ENCODE peak calls at places on chromosomes 2 and 18, in four cellular contexts. One of them, this sample, is unnamed.

GRCh38 chr2:45177870-45178269 is 168.6 kb upstream of the SIX2 start:
- DNase-seq in foreskin keratinocyte: peak
- DNase-seq in sigmoid colon: no peak
- DNase-seq in adrenal gland: no peak
- DNase-seq in this sample: peak

GRCh38 chr2:120959426-120959825 is 223.8 kb downstream of the GLI2 start:
- DNase-seq in foreskin keratinocyte: peak
- DNase-seq in sigmoid colon: peak
- DNase-seq in adrenal gland: no peak
- DNase-seq in this sample: peak

GRCh38 chr2:67846341-67847070 is 216.3 kb downstream of the C1D start:
- DNase-seq in adrenal gland: peak
- DNase-seq in sigmoid colon: peak
- DNase-seq in foreskin keratinocyte: peak
- DNase-seq in this sample: peak

GRCh38 chr2:102999958-103000357 is 238.1 kb downstream of the TMEM182 start:
- DNase-seq in adrenal gland: no peak
- DNase-seq in foreskin keratinocyte: no peak
- DNase-seq in sigmoid colon: no peak
- DNase-seq in this sample: no peak

GRCh38 chr18:59952283-59953007 is 52.6 kb downstream of the PMAIP1 start:
- DNase-seq in sigmoid colon: no peak
- DNase-seq in adrenal gland: no peak
- DNase-seq in foreskin keratinocyte: no peak
- DNase-seq in this sample: no peak

GRCh38 chr2:175057078-175057685 is 52.0 kb upstream of the CHN1 start:
- DNase-seq in adrenal gland: no peak
- DNase-seq in foreskin keratinocyte: no peak
- DNase-seq in sigmoid colon: no peak
- DNase-seq in this sample: no peak

GRCh38 chr2:10161206-10161931 is 38.8 kb downstream of the RRM2 start:
- DNase-seq in sigmoid colon: no peak
- DNase-seq in foreskin keratinocyte: no peak
- DNase-seq in adrenal gland: no peak
- DNase-seq in this sample: no peak

GRCh38 chr18:26495267-26495666 is 53.1 kb downstream of the KCTD1 start:
- DNase-seq in foreskin keratinocyte: no peak
- DNase-seq in sigmoid colon: no peak
- DNase-seq in adrenal gland: no peak
- DNase-seq in this sample: no peak

GRCh38 chr2:26805241-26805676 is 19.4 kb downstream of the CENPA start:
- DNase-seq in adrenal gland: no peak
- DNase-seq in foreskin keratinocyte: peak
- DNase-seq in sigmoid colon: no peak
- DNase-seq in this sample: peak

GRCh38 chr2:26724004-26724750 is 31.7 kb downstream of the KCNK3 start:
- DNase-seq in adrenal gland: peak
- DNase-seq in sigmoid colon: peak
- DNase-seq in foreskin keratinocyte: no peak
- DNase-seq in this sample: peak

GRCh38 chr2:10439971-10440370 is 8.2 kb downstream of the ODC1 start:
- DNase-seq in foreskin keratinocyte: no peak
- DNase-seq in sigmoid colon: no peak
- DNase-seq in adrenal gland: no peak
- DNase-seq in this sample: no peak

GRCh38 chr2:101307950-101308431 is 510 bp downstream of the RNF149 start:
- DNase-seq in foreskin keratinocyte: no peak
- DNase-seq in sigmoid colon: peak
- DNase-seq in adrenal gland: peak
- DNase-seq in this sample: peak

GRCh38 chr2:109279243-109279860 is 150.3 kb downstream of the SH3RF3 start:
- DNase-seq in foreskin keratinocyte: no peak
- DNase-seq in sigmoid colon: peak
- DNase-seq in adrenal gland: no peak
- DNase-seq in this sample: no peak

GRCh38 chr2:233352141-233352842 is 2.0 kb upstream of the DGKD start:
- DNase-seq in foreskin keratinocyte: no peak
- DNase-seq in sigmoid colon: no peak
- DNase-seq in adrenal gland: no peak
- DNase-seq in this sample: no peak

GRCh38 chr18:12657048-12657848 is 659 bp downstream of the SPIRE1 start:
- DNase-seq in adrenal gland: peak
- DNase-seq in sigmoid colon: peak
- DNase-seq in foreskin keratinocyte: no peak
- DNase-seq in this sample: no peak

GRCh38 chr2:98899041-98899702 is 36.9 kb downstream of the CRACDL start:
- DNase-seq in foreskin keratinocyte: no peak
- DNase-seq in sigmoid colon: peak
- DNase-seq in adrenal gland: no peak
- DNase-seq in this sample: no peak

GRCh38 chr2:152847067-152847466 is 128.6 kb downstream of the ARL6IP6 start:
- DNase-seq in sigmoid colon: no peak
- DNase-seq in foreskin keratinocyte: peak
- DNase-seq in adrenal gland: no peak
- DNase-seq in this sample: no peak

GRCh38 chr2:241788572-241788971 is 11.9 kb downstream of the GAL3ST2 start:
- DNase-seq in foreskin keratinocyte: no peak
- DNase-seq in sigmoid colon: no peak
- DNase-seq in adrenal gland: no peak
- DNase-seq in this sample: no peak

DNA sequence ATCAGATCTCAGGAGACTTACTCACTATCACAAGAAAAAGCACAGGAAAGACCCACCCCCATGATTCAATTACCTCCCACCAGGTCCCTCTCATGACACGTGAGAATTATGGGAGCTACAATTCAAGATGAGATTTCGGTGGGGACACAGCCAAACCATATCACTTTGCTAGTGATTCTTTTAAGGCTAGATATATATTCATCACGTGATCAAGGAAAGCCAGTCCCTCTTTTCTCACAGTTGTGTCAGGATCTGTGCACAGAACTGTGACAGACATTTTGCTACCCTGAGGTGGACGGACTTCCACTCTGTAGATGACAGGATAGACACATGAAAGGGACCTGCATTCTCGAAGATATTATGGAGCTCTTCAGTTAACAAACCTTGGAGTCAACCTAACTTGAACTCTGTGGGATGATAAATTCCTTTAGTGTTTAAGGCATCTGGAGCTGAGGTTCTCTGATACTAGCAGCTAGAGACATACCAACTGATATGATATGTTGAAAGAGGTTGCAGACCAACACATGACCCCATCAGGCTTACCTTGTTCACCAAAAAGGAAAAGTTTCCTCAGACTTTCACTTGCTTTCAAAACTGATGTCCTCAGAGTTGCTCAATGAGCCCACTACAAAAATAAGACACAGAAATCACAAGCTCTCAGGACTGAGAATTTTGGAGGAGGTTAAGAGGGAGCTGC is 66.3 kb upstream of the SCG2 start:
- DNase-seq in adrenal gland: no peak
- DNase-seq in foreskin keratinocyte: no peak
- DNase-seq in sigmoid colon: no peak
- DNase-seq in this sample: no peak
- H3K27ac ChIP-seq in adrenal gland: no peak
- H3K27ac ChIP-seq in foreskin keratinocyte: no peak
- H3K27ac ChIP-seq in sigmoid colon: no peak
- H3K27ac ChIP-seq in this sample: no peak

DNA sequence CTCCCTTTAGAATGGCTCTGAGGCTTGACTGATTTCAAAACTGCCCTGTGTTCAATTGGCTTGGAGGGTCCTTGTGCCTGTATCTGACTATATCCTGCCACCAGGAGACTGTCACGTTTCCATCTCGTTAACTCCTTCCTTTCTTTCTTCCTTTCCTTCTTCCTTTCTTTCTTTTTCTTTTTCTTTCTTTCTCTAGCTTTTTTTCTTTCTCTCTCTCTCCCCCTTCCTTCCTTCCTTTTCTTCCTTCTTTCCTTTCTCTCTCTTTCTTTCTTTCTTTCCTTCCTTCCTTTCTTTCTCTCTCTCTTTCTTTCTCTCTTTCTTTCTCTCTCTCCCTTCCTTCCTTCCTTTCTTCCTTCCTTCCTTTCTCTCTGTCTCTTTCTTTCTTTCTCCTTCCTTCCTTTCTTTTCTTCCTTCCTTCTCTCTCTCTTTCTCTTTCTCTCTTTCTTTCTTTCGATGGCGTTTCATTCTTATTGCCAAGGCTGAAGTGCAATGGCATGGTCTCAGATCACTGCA is 38.1 kb upstream of the EML6 start:
- DNase-seq in sigmoid colon: no peak
- DNase-seq in foreskin keratinocyte: no peak
- DNase-seq in adrenal gland: no peak
- DNase-seq in this sample: no peak
- TF ChIP-seq CTCF in sigmoid colon: no peak
- TF ChIP-seq CTCF in foreskin keratinocyte: no peak
- TF ChIP-seq CTCF in adrenal gland: no peak
- TF ChIP-seq CTCF in this sample: no peak

GRCh38 chr18:35862115-35862640 is 110.3 kb upstream of the RMP24 start:
- DNase-seq in adrenal gland: no peak
- DNase-seq in foreskin keratinocyte: peak
- DNase-seq in sigmoid colon: no peak
- DNase-seq in this sample: no peak

GRCh38 chr18:35856178-35856577 is 116.3 kb upstream of the RMP24 start:
- DNase-seq in sigmoid colon: no peak
- DNase-seq in foreskin keratinocyte: no peak
- DNase-seq in adrenal gland: no peak
- DNase-seq in this sample: no peak

GRCh38 chr18:35861367-35862114 is 110.9 kb upstream of the RMP24 start:
- DNase-seq in sigmoid colon: no peak
- DNase-seq in foreskin keratinocyte: no peak
- DNase-seq in adrenal gland: no peak
- DNase-seq in this sample: no peak
- H3K27ac ChIP-seq in sigmoid colon: no peak
- H3K27ac ChIP-seq in foreskin keratinocyte: peak
- H3K27ac ChIP-seq in adrenal gland: no peak
- H3K27ac ChIP-seq in this sample: no peak

GRCh38 chr2:96323849-96324248 is 1.3 kb upstream of the ITPRIPL1 start:
- DNase-seq in foreskin keratinocyte: no peak
- DNase-seq in sigmoid colon: no peak
- DNase-seq in adrenal gland: no peak
- DNase-seq in this sample: no peak

GRCh38 chr2:96318723-96319122 is 6.4 kb upstream of the ITPRIPL1 start:
- DNase-seq in adrenal gland: no peak
- DNase-seq in sigmoid colon: no peak
- DNase-seq in foreskin keratinocyte: no peak
- DNase-seq in this sample: no peak

GRCh38 chr2:96319396-96319795 is 5.7 kb upstream of the ITPRIPL1 start:
- DNase-seq in sigmoid colon: no peak
- DNase-seq in foreskin keratinocyte: no peak
- DNase-seq in adrenal gland: no peak
- DNase-seq in this sample: no peak

GRCh38 chr2:96320326-96321229 is 4.5 kb upstream of the ITPRIPL1 start:
- DNase-seq in sigmoid colon: no peak
- DNase-seq in adrenal gland: no peak
- DNase-seq in foreskin keratinocyte: no peak
- DNase-seq in this sample: no peak

GRCh38 chr2:96321230-96322103 is 3.6 kb upstream of the ITPRIPL1 start:
- DNase-seq in adrenal gland: peak
- DNase-seq in foreskin keratinocyte: no peak
- DNase-seq in sigmoid colon: no peak
- DNase-seq in this sample: no peak
- TF ChIP-seq CTCF in adrenal gland: no peak
- TF ChIP-seq CTCF in foreskin keratinocyte: no peak
- TF ChIP-seq CTCF in sigmoid colon: no peak
- TF ChIP-seq CTCF in this sample: no peak

This sample was measured in RWPE1.